ENCODE peak calls at places on chromosomes 16 and 17, in nine cellular contexts. F, A, R, K, M, W, Q, S and C are unnamed samples.

GRCh38 chr16:67662653-67663010 is 1.9 kb downstream of the PARD6A start:
- DNase-seq in F (no peak), A (no peak), R (no peak), K (no peak), M (no peak), W (peak; percentile 28), Q (no peak), S (no peak), C (no peak)

GRCh38 chr16:79261461-79261860 is 339.1 kb downstream of the MAF start:
- DNase-seq in F (peak; percentile 22), A (peak; percentile 53), R (no peak), K (no peak), M (no peak), W (peak; percentile 33), Q (no peak), S (no peak), C (peak; percentile 4)

GRCh38 chr17:75837899-75838298 is 6.3 kb downstream of the UNC13D start:
- DNase-seq in F (no peak), A (no peak), R (no peak), K (no peak), M (no peak), W (no peak), Q (no peak), S (no peak), C (no peak)

GRCh38 chr17:63675607-63676539 is 24.1 kb downstream of the LIMD2 start:
- DNase-seq in F (no peak), A (peak; percentile 93), R (peak; percentile 84), K (peak; percentile 97), M (no peak), W (no peak), Q (no peak), S (peak; percentile 88), C (peak; percentile 26)

GRCh38 chr16:14042706-14043105 is 28.4 kb upstream of the MRTFB start:
- DNase-seq in F (no peak), A (no peak), R (no peak), K (no peak), M (no peak), W (no peak), Q (no peak), S (no peak), C (no peak)

GRCh38 chr16:2715519-2715918 is 4.5 kb downstream of the PRSS27 start:
- DNase-seq in F (peak; percentile 72), A (peak; percentile 66), R (no peak), K (no peak), M (peak; percentile 35), W (no peak), Q (peak; percentile 66), S (peak; percentile 90), C (peak; percentile 70)

GRCh38 chr16:14061732-14062259 is 9.3 kb upstream of the MRTFB start:
- DNase-seq in F (no peak), A (no peak), R (no peak), K (no peak), M (no peak), W (no peak), Q (no peak), S (no peak), C (no peak)

GRCh38 chr16:87484487-87485331 is 8.1 kb downstream of the ZCCHC14 start:
- DNase-seq in F (no peak), A (peak; percentile 46), R (no peak), K (no peak), M (no peak), W (no peak), Q (no peak), S (no peak), C (no peak)

GRCh38 chr17:75491680-75492079 is 23.7 kb downstream of the CASKIN2 start:
- DNase-seq in F (no peak), A (no peak), R (no peak), K (no peak), M (no peak), W (no peak), Q (no peak), S (no peak), C (no peak)

GRCh38 chr17:73072254-73072962 is 20.1 kb downstream of the SLC39A11 start:
- DNase-seq in F (no peak), A (no peak), R (no peak), K (no peak), M (no peak), W (no peak), Q (no peak), S (no peak), C (peak; percentile 67)

GRCh38 chr17:49843774-49844350 is 4.0 kb downstream of the TAC4 start:
- DNase-seq in F (no peak), A (no peak), R (no peak), K (no peak), M (no peak), W (peak; percentile 91), Q (no peak), S (no peak), C (no peak)

GRCh38 chr16:85027968-85028637 is 508 bp downstream of the KIAA0513 start:
- DNase-seq in F (no peak), A (no peak), R (no peak), K (no peak), M (no peak), W (peak; percentile 40), Q (no peak), S (no peak), C (no peak)

GRCh38 chr17:14308965-14309879 is 8.3 kb downstream of the HS3ST3B1 start:
- DNase-seq in F (peak; percentile 91), A (peak; percentile 89), R (peak; percentile 30), K (peak; percentile 94), M (no peak), W (peak; percentile 85), Q (peak; percentile 85), S (peak; percentile 92), C (peak; percentile 65)

GRCh38 chr17:80166446-80166845 is 3.4 kb upstream of the CARD14 start:
- DNase-seq in F (no peak), A (no peak), R (no peak), K (no peak), M (no peak), W (no peak), Q (no peak), S (no peak), C (no peak)

GRCh38 chr17:65287040-65287439 is 149.9 kb downstream of the RGS9 start:
- DNase-seq in F (no peak), A (no peak), R (no peak), K (peak; percentile 82), M (no peak), W (no peak), Q (no peak), S (no peak), C (no peak)

GRCh38 chr16:11675561-11676511 is 7.6 kb downstream of the SNN start:
- DNase-seq in F (no peak), A (peak; percentile 84), R (no peak), K (peak; percentile 38), M (no peak), W (no peak), Q (no peak), S (peak; percentile 73), C (no peak)